ENCODE peak calls at places on chromosome 10, in four cellular contexts. B is stomach, G is pancreas, R is IMR-90. D is an unnamed sample. For H3K9me3 and H3K27me3, the result is how much of the 10 kb centered on the place peaks cover.

GRCh38 chr10:32160866-32161265 is 104.6 kb upstream of the KIF5B start:
- DNase-seq in R (no peak), G (no peak), B (no peak), D (no peak)

GRCh38 chr10:131954356-131954965 is 27.3 kb downstream of the BNIP3 start:
- DNase-seq in R (no peak), B (no peak), G (peak), D (peak)

GRCh38 chr10:76509501-76509900 is 1078.1 kb downstream of the LRMDA start:
- DNase-seq in R (no peak), G (no peak), B (no peak), D (no peak)

GRCh38 chr10:63644398-63645142 is 123.4 kb downstream of the REEP3 start:
- DNase-seq in B (no peak), G (no peak), R (no peak), D (no peak)

GRCh38 chr10:72997099-72997498 is 42.5 kb upstream of the PLA2G12B start:
- DNase-seq in R (no peak), G (no peak), B (no peak), D (no peak)

GRCh38 chr10:32939296-32940111 is 18.5 kb downstream of the ITGB1 start:
- DNase-seq in B (no peak), R (no peak), G (no peak), D (no peak)

GRCh38 chr10:103699611-103700435 is 155.6 kb downstream of the SH3PXD2A start:
- DNase-seq in R (no peak), B (no peak), G (no peak), D (no peak)

GRCh38 chr10:61754553-61755540 is 92.1 kb downstream of the CABCOCO1 start:
- DNase-seq in G (no peak), R (peak), B (no peak), D (no peak)

GRCh38 chr10:21530616-21531015 is 3.4 kb upstream of the MLLT10 start:
- DNase-seq in R (no peak), B (no peak), G (no peak), D (no peak)

GRCh38 chr10:124403548-124403947 is 15.2 kb downstream of the OAT start:
- DNase-seq in B (peak), R (peak), G (no peak), D (no peak)

GRCh38 chr10:61931620-61932332 is 30.3 kb downstream of the ARID5B start:
- DNase-seq in B (no peak), G (no peak), R (no peak), D (no peak)

GRCh38 chr10:63765126-63765525 is 243.9 kb downstream of the REEP3 start:
- DNase-seq in B (no peak), R (peak), G (no peak), D (no peak)

GRCh38 chr10:15601819-15602218 is 117.9 kb downstream of the ITGA8 start:
- DNase-seq in G (no peak), B (no peak), R (no peak), D (no peak)

GRCh38 chr10:102941401-102941800 is 23.3 kb downstream of the CNNM2 start:
- DNase-seq in G (no peak), B (no peak), R (no peak), D (no peak)

GRCh38 chr10:29381230-29381563 is 92.3 kb downstream of the LYZL1 start:
- DNase-seq in G (no peak), R (no peak), B (no peak), D (no peak)

GRCh38 chr10:77037735-77038411 is 599.7 kb downstream of the KCNMA1 start:
- DNase-seq in G (no peak), B (no peak), R (no peak), D (no peak)

GRCh38 chr10:131092416-131092815 is 219.1 kb downstream of the TCERG1L start:
- DNase-seq in R (no peak), B (no peak), G (no peak), D (peak)

GRCh38 chr10:69375307-69376151 is 41.2 kb downstream of the TACR2 start:
- DNase-seq in G (peak), B (no peak), R (no peak), D (peak)

GRCh38 chr10:119246862-119247549 is 39.6 kb downstream of the GRK5 start:
- DNase-seq in R (peak), G (no peak), B (no peak), D (no peak)

GRCh38 chr10:30155401-30155800 is 96.0 kb upstream of the JCAD start:
- DNase-seq in R (peak), G (no peak), B (no peak), D (no peak)

DNA sequence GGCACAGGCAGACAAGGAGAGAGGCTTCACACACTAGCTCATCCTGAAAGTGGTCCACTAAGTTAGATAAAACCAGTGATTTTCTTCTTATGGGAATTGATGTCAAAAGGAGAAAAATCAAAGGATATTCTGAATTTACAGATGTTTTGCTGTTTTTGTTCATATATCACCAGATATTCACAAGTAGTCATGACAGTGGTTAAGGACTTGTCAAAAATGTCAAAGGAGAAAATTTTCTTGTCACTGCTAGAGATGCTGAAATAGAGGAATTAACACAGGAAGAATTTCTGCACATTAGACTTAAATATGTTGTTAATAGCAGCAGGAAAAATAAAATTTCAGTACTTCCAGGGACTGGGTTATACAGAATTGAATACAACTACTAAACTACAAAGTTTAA is 78.3 kb downstream of the PRTFDC1 start:
- DNase-seq in B (no peak), R (no peak), G (no peak), D (no peak)
- H3K9me3 ChIP-seq in B (under half), R (under half), G (under half), D (under half)

GRCh38 chr10:48567346-48567745 is 37.5 kb downstream of the ARHGAP22 start:
- DNase-seq in R (no peak), B (no peak), G (no peak), D (no peak)
- H3K27me3 ChIP-seq in R (under half), B (under half), G (under half), D (under half)

DNA sequence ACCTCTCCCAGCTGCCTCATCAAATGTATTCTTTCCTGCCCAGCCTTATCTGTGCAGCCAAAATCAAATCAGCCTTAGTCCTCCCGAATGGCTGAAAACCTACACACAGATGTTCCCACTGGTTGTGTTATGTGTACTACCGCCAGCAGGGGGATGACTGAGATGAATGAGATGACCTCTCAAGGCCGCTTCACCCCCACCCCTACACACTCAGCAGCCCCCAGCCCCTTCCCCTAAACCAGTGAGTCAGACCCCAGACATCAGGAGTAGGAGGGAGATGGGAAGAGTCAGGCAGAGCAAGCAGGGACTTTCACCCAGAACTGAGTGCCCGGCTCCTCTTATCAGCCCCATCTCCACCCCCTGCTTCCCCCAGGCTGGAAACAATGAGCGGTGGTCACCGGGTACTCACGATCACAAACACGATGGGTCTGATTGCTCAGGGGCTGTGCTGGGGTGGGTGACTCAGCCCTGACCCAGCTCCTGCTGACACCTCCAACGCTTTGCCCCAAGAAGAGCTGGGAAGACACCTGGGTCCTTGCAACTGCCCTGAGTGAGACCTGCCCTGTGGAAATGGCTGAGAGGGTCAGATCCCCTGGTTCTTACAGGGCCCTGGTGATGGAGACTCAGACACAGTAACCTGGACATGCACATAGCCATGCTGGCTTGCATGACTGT is 6.6 kb upstream of the C10orf105 start:
- DNase-seq in R (peak), B (no peak), G (no peak), D (no peak)
- H3K27ac ChIP-seq in R (no peak), B (peak), G (no peak), D (peak)

DNA sequence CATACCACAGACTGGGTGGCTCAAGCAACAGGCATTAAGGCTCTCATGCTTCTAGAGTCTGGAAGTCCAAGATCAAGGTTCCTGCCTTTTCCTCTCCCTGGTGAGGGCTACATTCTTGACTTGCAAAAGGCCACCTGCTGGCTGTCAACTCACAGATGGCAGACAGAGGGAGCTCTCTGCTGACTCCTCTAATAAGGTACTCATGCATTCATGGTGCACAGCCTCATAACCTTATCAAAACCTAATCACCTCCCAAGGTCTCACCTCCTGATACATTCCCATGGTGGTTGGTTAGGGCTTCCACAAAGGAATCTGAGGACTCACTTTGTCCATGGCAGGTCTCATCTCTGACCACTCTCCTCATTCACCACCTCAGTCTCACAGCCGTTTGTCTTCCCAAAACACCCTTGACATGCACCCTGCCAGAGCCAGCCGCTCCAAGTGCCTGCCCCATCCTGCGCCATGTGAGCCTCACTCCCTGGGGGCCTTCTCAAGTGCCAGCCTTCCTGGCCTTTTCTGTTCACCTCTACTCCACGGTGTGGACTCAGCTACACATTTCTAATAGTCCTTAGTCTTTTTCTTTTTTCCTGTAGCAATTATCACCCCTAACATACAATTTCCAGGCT is 400.3 kb upstream of the ADARB2 start:
- DNase-seq in R (no peak), G (no peak), B (no peak), D (no peak)
- H3K9me3 ChIP-seq in R (under half), G (under half), B (under half), D (under half)

GRCh38 chr10:49295297-49295696 is 3.7 kb upstream of the C10orf71 start:
- DNase-seq in R (no peak), G (no peak), B (no peak), D (no peak)
- H3K27me3 ChIP-seq in R (under half), G (under half), B (under half), D (under half)